ENCODE peak calls at places on chromosomes 3 and 15, in six cellular contexts. X is stimulated activated naive CD4-positive, alpha-beta T cell treated with Interleukin-2 at 50 U/mL for 16 hours; B is heart left ventricle; V is fibroblast of villous mesenchyme; Z is Panc1; T is C1 segment of cervical spinal cord. W is an unnamed sample.

GRCh38 chr3:42703695-42704025 is 1.1 kb upstream of the HHATL start:
- DNase-seq in X (no peak), B (no peak), V (no peak), Z (no peak), T (no peak), W (no peak)

GRCh38 chr3:58637509-58637908 is 29.1 kb downstream of the FAM3D start:
- DNase-seq in X (no peak), B (no peak), V (no peak), Z (no peak), T (no peak), W (no peak)

GRCh38 chr3:31389939-31390338 is 142.8 kb upstream of the STT3B start:
- DNase-seq in X (no peak), B (no peak), V (no peak), Z (no peak), T (no peak), W (no peak)

GRCh38 chr3:56251343-56251945 is 216.8 kb downstream of the ERC2 start:
- DNase-seq in X (no peak), B (no peak), V (peak), Z (peak), T (no peak), W (no peak)

GRCh38 chr3:7388026-7388425 is 527.1 kb downstream of the GRM7 start:
- DNase-seq in X (no peak), B (no peak), V (no peak), Z (no peak), T (no peak), W (no peak)

GRCh38 chr3:128270559-128271492 is 117.5 kb downstream of the EEFSEC start:
- DNase-seq in X (no peak), B (no peak), V (no peak), Z (no peak), T (no peak), W (no peak)

GRCh38 chr3:117874028-117874765 is 1160.4 kb downstream of the IGSF11 start:
- DNase-seq in X (no peak), B (no peak), V (no peak), Z (no peak), T (no peak), W (no peak)

GRCh38 chr15:68700395-68701123 is 120.1 kb downstream of the ANP32A start:
- DNase-seq in X (no peak), B (peak), V (peak), Z (no peak), T (peak), W (no peak)

GRCh38 chr15:33524274-33524673 is 213.5 kb downstream of the RYR3 start:
- DNase-seq in X (no peak), B (no peak), V (no peak), Z (no peak), T (no peak), W (no peak)

GRCh38 chr15:101267320-101268104 is 9.8 kb downstream of the SELENOS start:
- DNase-seq in X (no peak), B (peak), V (peak), Z (no peak), T (peak), W (no peak)

GRCh38 chr3:172042136-172042535 is 2.8 kb downstream of the FNDC3B start:
- DNase-seq in X (no peak), B (no peak), V (peak), Z (no peak), T (no peak), W (no peak)

GRCh38 chr3:20511863-20512262 is 325.9 kb upstream of the SGO1 start:
- DNase-seq in X (no peak), B (no peak), V (peak), Z (peak), T (no peak), W (peak)

GRCh38 chr3:12553921-12554391 is 2.9 kb upstream of the MKRN2 start:
- DNase-seq in X (no peak), B (no peak), V (peak), Z (no peak), T (no peak), W (no peak)

GRCh38 chr15:20361091-20361490 is 180.5 kb downstream of the GOLGA6L6 start:
- DNase-seq in X (no peak), B (no peak), V (no peak), Z (no peak), T (no peak), W (no peak)

GRCh38 chr3:65638301-65638700 is 400.4 kb downstream of the MAGI1 start:
- DNase-seq in X (no peak), B (no peak), V (no peak), Z (no peak), T (no peak), W (no peak)

GRCh38 chr3:29333520-29333919 is 52.6 kb downstream of the RBMS3 start:
- DNase-seq in X (no peak), B (no peak), V (no peak), Z (no peak), T (no peak), W (no peak)

GRCh38 chr3:113431811-113432210 is 9.5 kb downstream of the CFAP44 start:
- DNase-seq in X (no peak), B (no peak), V (peak), Z (no peak), T (no peak), W (no peak)

GRCh38 chr3:138477120-138477519 is 42.7 kb downstream of the ESYT3 start:
- DNase-seq in X (no peak), B (no peak), V (no peak), Z (no peak), T (no peak), W (no peak)

GRCh38 chr3:24830230-24831152 is 335.8 kb upstream of the THRB start:
- DNase-seq in X (no peak), B (peak), V (no peak), Z (no peak), T (no peak), W (no peak)

GRCh38 chr15:88023956-88024355 is 232.6 kb downstream of the NTRK3 start:
- DNase-seq in X (no peak), B (no peak), V (no peak), Z (no peak), T (no peak), W (no peak)

GRCh38 chr3:69320867-69321266 is 65.0 kb downstream of the FRMD4B start:
- DNase-seq in X (no peak), B (peak), V (peak), Z (no peak), T (no peak), W (no peak)

GRCh38 chr15:40511472-40512133 is 40.8 kb downstream of the CHST14 start:
- DNase-seq in X (peak), B (peak), V (peak), Z (no peak), T (no peak), W (no peak)

GRCh38 chr15:73052679-73053397 is 575 bp downstream of the NEO1 start:
- DNase-seq in X (peak), B (peak), V (peak), Z (no peak), T (peak), W (peak)

GRCh38 chr3:101383156-101383575 is 62.8 kb upstream of the IMPG2 start:
- DNase-seq in X (no peak), B (no peak), V (peak), Z (no peak), T (no peak), W (no peak)

GRCh38 chr15:68781766-68782588 is 38.7 kb downstream of the ANP32A start:
- DNase-seq in X (peak), B (peak), V (no peak), Z (no peak), T (no peak), W (no peak)

GRCh38 chr3:86973440-86973839 is 17.5 kb downstream of the VGLL3 start:
- DNase-seq in X (no peak), B (no peak), V (peak), Z (no peak), T (no peak), W (no peak)

GRCh38 chr3:52145736-52146110 is 8.5 kb downstream of the POC1A start:
- DNase-seq in X (no peak), B (no peak), V (no peak), Z (no peak), T (no peak), W (no peak)

GRCh38 chr15:48785195-48785594 is 25.7 kb downstream of the CEP152 start:
- DNase-seq in X (no peak), B (no peak), V (no peak), Z (no peak), T (no peak), W (no peak)

GRCh38 chr3:58419782-58420512 is 13.7 kb downstream of the PDHB start:
- DNase-seq in X (no peak), B (peak), V (peak), Z (no peak), T (no peak), W (no peak)

GRCh38 chr3:43641306-43642114 is 19.7 kb upstream of the ANO10 start:
- DNase-seq in X (no peak), B (no peak), V (no peak), Z (no peak), T (no peak), W (no peak)

GRCh38 chr15:44286814-44287555 is 1.5 kb upstream of the GOLM2 start:
- DNase-seq in X (no peak), B (no peak), V (no peak), Z (no peak), T (no peak), W (peak)

GRCh38 chr3:48240000-48240710 is 749 bp upstream of the ZNF589 start:
- DNase-seq in X (no peak), B (no peak), V (no peak), Z (no peak), T (no peak), W (no peak)

GRCh38 chr15:28904541-28905303 is 18.9 kb downstream of the APBA2 start:
- DNase-seq in X (no peak), B (no peak), V (no peak), Z (no peak), T (no peak), W (no peak)

GRCh38 chr3:63912768-63913588 is 795 bp upstream of the SCAANT1 start:
- DNase-seq in X (peak), B (peak), V (peak), Z (no peak), T (no peak), W (peak)

W was measured in SW 1271.